ENCODE peak calls at places on chromosomes 16 and 17, in six cellular contexts. R is neuronal stem cell; B is CD4-positive, alpha-beta memory T cell; F is Peyer's patch; D is adrenal gland; J is left ventricle myocardium inferior. N is an unnamed sample.

GRCh38 chr16:8849411-8850011 is 19.3 kb downstream of the CARHSP1 start:
- DNase-seq in B (no peak), D (no peak), F (no peak), R (no peak), J (no peak), N (no peak)

GRCh38 chr17:81440511-81441244 is 45.4 kb downstream of the BAHCC1 start:
- DNase-seq in J (no peak), D (no peak), F (no peak), B (no peak), R (peak), N (peak)

GRCh38 chr16:81765111-81765919 is 13.8 kb upstream of the PLCG2 start:
- DNase-seq in B (no peak), R (no peak), J (no peak), D (no peak), F (no peak), N (no peak)

GRCh38 chr16:78220571-78220970 is 121.1 kb downstream of the WWOX start:
- DNase-seq in B (no peak), F (no peak), D (no peak), J (no peak), R (no peak), N (no peak)

GRCh38 chr17:43517615-43518386 is 28.3 kb downstream of the ETV4 start:
- DNase-seq in R (no peak), D (no peak), B (no peak), J (no peak), F (no peak), N (no peak)

GRCh38 chr17:2253768-2254406 is 49.7 kb downstream of the SMG6 start:
- DNase-seq in F (no peak), J (no peak), B (no peak), R (no peak), D (no peak), N (no peak)

GRCh38 chr17:58325289-58325726 is 3.3 kb downstream of the TSPOAP1 start:
- DNase-seq in R (no peak), F (no peak), J (no peak), D (peak), B (no peak), N (peak)

GRCh38 chr17:11290814-11291213 is 49.8 kb downstream of the SHISA6 start:
- DNase-seq in J (no peak), R (no peak), B (no peak), D (no peak), F (no peak), N (no peak)

GRCh38 chr17:4949321-4950074 is 1.2 kb upstream of the PFN1 start:
- DNase-seq in R (peak), J (peak), B (peak), F (peak), D (peak), N (peak)

GRCh38 chr17:45850011-45850410 is 5.3 kb downstream of the SPPL2C start:
- DNase-seq in B (no peak), R (no peak), F (no peak), J (no peak), D (no peak), N (no peak)

GRCh38 chr16:86509759-86510464 is 415 bp upstream of the FOXF1 start:
- DNase-seq in J (peak), R (peak), F (peak), B (no peak), D (no peak), N (no peak)

GRCh38 chr17:74334393-74335039 is 8.5 kb downstream of the KIF19 start:
- DNase-seq in F (no peak), D (no peak), R (no peak), B (no peak), J (no peak), N (no peak)

GRCh38 chr17:41810659-41811548 is 845 bp downstream of the P3H4 start:
- DNase-seq in B (no peak), F (peak), R (no peak), J (no peak), D (no peak), N (no peak)

GRCh38 chr17:38352245-38353083 is 820 bp downstream of the SOCS7 start:
- DNase-seq in B (peak), J (peak), F (peak), D (peak), R (no peak), N (peak)

GRCh38 chr16:35193956-35194355 is 1734.5 kb downstream of the TP53TG3F start:
- DNase-seq in F (no peak), J (no peak), R (no peak), B (no peak), D (no peak), N (no peak)

GRCh38 chr17:58525239-58525638 is 10.8 kb upstream of the MTMR4 start:
- DNase-seq in B (no peak), R (no peak), J (peak), D (peak), F (peak), N (no peak)

GRCh38 chr17:81295678-81296381 is 723 bp upstream of the SLC38A10 start:
- DNase-seq in D (peak), R (no peak), J (no peak), F (peak), B (peak), N (peak)

GRCh38 chr17:74730491-74731346 is 6.3 kb upstream of the RAB37 start:
- DNase-seq in F (peak), B (peak), R (no peak), J (no peak), D (no peak), N (no peak)

GRCh38 chr17:16820161-16820877 is 130.3 kb downstream of the CCDC144A start:
- DNase-seq in D (no peak), R (no peak), F (no peak), B (no peak), J (peak), N (no peak)

GRCh38 chr17:15291674-15292361 is 26.7 kb upstream of the PMP22 start:
- DNase-seq in R (no peak), D (no peak), F (no peak), J (peak), B (no peak), N (no peak)

GRCh38 chr17:78266771-78267170 is 35.3 kb downstream of the TMEM235 start:
- DNase-seq in F (no peak), D (peak), R (no peak), J (no peak), B (no peak), N (no peak)

GRCh38 chr16:8864480-8864879 is 4.3 kb downstream of the CARHSP1 start:
- DNase-seq in F (no peak), D (no peak), J (no peak), R (no peak), B (no peak), N (no peak)

DNA sequence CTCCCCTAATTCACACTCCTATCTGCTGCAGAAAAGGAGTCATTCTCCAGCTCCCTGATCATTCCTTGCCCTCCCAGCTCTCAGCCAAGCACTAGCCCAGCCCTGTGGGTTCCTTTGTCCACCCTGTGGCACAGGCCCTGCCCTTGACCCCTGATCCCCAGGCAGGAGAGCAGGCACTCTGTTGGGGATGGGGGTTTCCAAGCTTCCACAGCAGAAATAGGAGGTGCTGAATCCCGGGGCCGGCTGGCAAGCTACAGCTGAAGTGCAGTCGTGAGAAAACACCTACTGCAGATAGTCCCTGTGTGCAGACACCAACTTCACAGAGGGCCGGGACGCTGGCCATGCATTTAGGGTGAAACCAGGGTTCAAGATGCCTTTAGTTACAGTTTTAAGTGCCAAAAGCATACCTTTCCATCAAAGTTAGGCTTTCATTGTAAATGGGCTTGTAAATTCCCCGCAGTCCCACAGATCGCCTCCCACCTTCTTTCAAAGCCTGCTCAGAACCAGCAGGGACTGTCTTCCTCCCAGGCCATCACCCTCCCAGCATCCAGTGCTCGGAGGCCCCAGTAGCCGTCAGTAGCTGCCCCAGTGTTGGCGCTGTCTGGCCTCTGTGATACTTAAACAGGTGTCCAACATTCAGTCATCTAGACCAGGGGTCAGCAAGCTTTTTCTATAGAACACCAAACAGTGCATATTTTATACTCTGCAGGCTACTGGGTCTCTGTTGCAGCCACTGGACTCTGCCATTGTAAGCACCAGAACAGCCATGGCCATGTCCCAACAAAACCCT is 10.6 kb downstream of the CPSF4L start:
- DNase-seq in D (no peak), J (no peak), F (peak), B (no peak), R (no peak), N (no peak)
- H3K27ac ChIP-seq in D (no peak), J (no peak), F (no peak), B (no peak), R (no peak), N (no peak)

GRCh38 chr16:30173054-30173453 is 10.3 kb upstream of the CORO1A start:
- DNase-seq in B (no peak), R (no peak), D (no peak), J (no peak), F (no peak), N (no peak)
- H3K27ac ChIP-seq in B (no peak), R (no peak), D (no peak), J (no peak), F (no peak), N (no peak)

DNA sequence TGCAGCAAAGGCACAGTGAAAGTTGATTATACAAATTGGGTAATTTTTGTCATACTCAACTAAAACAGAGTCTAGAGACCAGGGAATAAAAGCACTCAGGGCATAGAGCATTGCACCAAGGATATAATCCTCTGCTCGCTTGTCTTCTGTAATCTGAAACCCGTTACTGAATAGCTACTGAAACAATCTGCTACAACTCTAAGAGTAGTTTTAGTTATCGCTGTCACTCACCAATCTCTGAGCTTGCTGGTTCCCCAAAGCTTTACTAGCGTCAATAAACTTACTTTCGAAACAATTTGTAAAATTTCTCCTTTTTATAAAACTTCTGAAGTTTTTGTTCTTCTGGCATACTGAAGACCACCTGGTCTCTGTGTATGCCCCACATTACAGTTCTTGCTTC is 22.9 kb upstream of the SLC35G3 start:
- DNase-seq in F (no peak), D (no peak), B (no peak), R (no peak), J (no peak), N (no peak)
- H3K27ac ChIP-seq in F (no peak), D (no peak), B (peak), R (no peak), J (no peak), N (no peak)

GRCh38 chr17:50322271-50322670 is 23.7 kb upstream of the XYLT2 start:
- DNase-seq in B (no peak), F (no peak), R (no peak), J (no peak), D (no peak), N (no peak)

GRCh38 chr17:50323060-50323459 is 22.9 kb upstream of the XYLT2 start:
- DNase-seq in F (no peak), B (no peak), R (no peak), D (no peak), J (no peak), N (no peak)

GRCh38 chr17:50318551-50319310 is 27.2 kb upstream of the XYLT2 start:
- DNase-seq in B (no peak), F (no peak), R (no peak), D (no peak), J (no peak), N (no peak)

GRCh38 chr17:50317121-50317520 is 28.8 kb upstream of the XYLT2 start:
- DNase-seq in D (no peak), J (no peak), F (no peak), R (no peak), B (no peak), N (no peak)

DNA sequence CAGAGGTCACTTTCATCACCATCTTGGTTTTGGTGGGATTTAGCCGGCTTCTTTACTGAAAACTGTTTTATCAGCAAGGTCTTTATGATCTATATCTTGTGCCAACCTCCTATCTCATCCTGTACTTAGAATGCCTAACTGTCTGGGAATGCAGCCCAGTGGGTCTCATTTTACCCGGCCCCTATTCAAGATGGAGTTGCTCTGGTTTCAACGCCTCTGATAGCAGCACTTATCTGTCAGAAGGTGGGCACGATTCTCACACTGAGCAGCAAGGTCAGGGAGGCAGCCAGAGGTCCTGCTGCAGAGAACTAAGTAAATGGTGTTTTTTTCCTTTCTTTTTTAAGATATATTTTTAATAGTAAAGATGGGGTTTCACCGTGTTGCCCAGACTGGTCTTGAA is 26.3 kb upstream of the XYLT2 start:
- DNase-seq in R (no peak), F (no peak), J (no peak), D (no peak), B (no peak), N (no peak)
- H3K27ac ChIP-seq in R (no peak), F (no peak), J (no peak), D (no peak), B (no peak), N (no peak)